ENCODE peak calls at places on chromosomes 11 and 22, in eight cellular contexts. M is iPS DF 6.9, Q is heart right ventricle, S is right cardiac atrium, L is A549, F is mesenchymal stem cell, W is hepatocyte, T is lung. N is an unnamed sample. For H3K4me1, the result is how much of the 10 kb centered on the place peaks cover.

GRCh38 chr22:17774928-17775675 is 833 bp upstream of the BID start:
- DNase-seq in M (no peak), Q (no peak), S (no peak), L (no peak), F (no peak), W (no peak), T (no peak), N (no peak)

GRCh38 chr22:27718186-27719032 is 83.1 kb downstream of the MN1 start:
- DNase-seq in M (no peak), Q (peak), S (peak), L (peak), F (peak), W (peak), T (peak), N (peak)

GRCh38 chr11:119589011-119589410 is 140.0 kb downstream of the NECTIN1 start:
- DNase-seq in M (no peak), Q (no peak), S (no peak), L (no peak), F (no peak), W (no peak), T (no peak), N (no peak)

GRCh38 chr11:77879218-77879617 is 58.3 kb downstream of the AAMDC start:
- DNase-seq in M (no peak), Q (peak), S (peak), L (no peak), F (peak), W (no peak), T (no peak), N (peak)

GRCh38 chr11:134275534-134276395 is at the start of gene GLB1L3:
- DNase-seq in M (no peak), Q (no peak), S (peak), L (peak), F (peak), W (peak), T (no peak), N (peak)

GRCh38 chr11:34501500-34501899 is 12.1 kb downstream of the ELF5 start:
- DNase-seq in M (no peak), Q (no peak), S (no peak), L (peak), F (peak), W (peak), T (peak), N (no peak)

GRCh38 chr11:99422581-99423434 is 402.1 kb downstream of the CNTN5 start:
- DNase-seq in M (no peak), Q (no peak), S (no peak), L (no peak), F (peak), W (no peak), T (no peak), N (no peak)

GRCh38 chr11:83235825-83236224 is 42.3 kb downstream of the ANKRD42 start:
- DNase-seq in M (no peak), Q (no peak), S (no peak), L (no peak), F (peak), W (no peak), T (no peak), N (no peak)

GRCh38 chr22:50243704-50244419 is 961 bp downstream of the TUBGCP6 start:
- DNase-seq in M (no peak), Q (no peak), S (no peak), L (no peak), F (peak), W (no peak), T (no peak), N (no peak)

GRCh38 chr11:3022982-3023381 is 30.9 kb upstream of the NAP1L4 start:
- DNase-seq in M (no peak), Q (no peak), S (peak), L (no peak), F (peak), W (peak), T (no peak), N (no peak)

GRCh38 chr11:8230178-8230859 is 33.4 kb downstream of the LMO1 start:
- DNase-seq in M (no peak), Q (no peak), S (no peak), L (no peak), F (no peak), W (no peak), T (no peak), N (no peak)

GRCh38 chr11:68461284-68461861 is 821 bp downstream of the PPP6R3 start:
- DNase-seq in M (no peak), Q (no peak), S (no peak), L (peak), F (peak), W (no peak), T (no peak), N (no peak)

GRCh38 chr11:99197477-99197876 is 176.7 kb downstream of the CNTN5 start:
- DNase-seq in M (no peak), Q (no peak), S (no peak), L (no peak), F (no peak), W (no peak), T (no peak), N (no peak)

GRCh38 chr22:41070665-41071331 is 21.6 kb upstream of the EP300 start:
- DNase-seq in M (no peak), Q (no peak), S (no peak), L (no peak), F (no peak), W (no peak), T (peak), N (no peak)

GRCh38 chr11:8691601-8692000 is 9.0 kb downstream of the RPL27A start:
- DNase-seq in M (no peak), Q (no peak), S (no peak), L (no peak), F (no peak), W (no peak), T (no peak), N (no peak)

GRCh38 chr22:49137216-49137840 is 690.3 kb downstream of the BRD1 start:
- DNase-seq in M (no peak), Q (no peak), S (no peak), L (no peak), F (no peak), W (no peak), T (no peak), N (no peak)

GRCh38 chr11:112315861-112316739 is 55.4 kb upstream of the PLET1 start:
- DNase-seq in M (no peak), Q (no peak), S (no peak), L (no peak), F (no peak), W (no peak), T (no peak), N (no peak)

GRCh38 chr11:6587360-6587953 is 16.0 kb downstream of the RRP8 start:
- DNase-seq in M (no peak), Q (peak), S (peak), L (no peak), F (no peak), W (no peak), T (peak), N (no peak)

GRCh38 chr11:33553486-33553885 is 147.1 kb downstream of the C11orf91 start:
- DNase-seq in M (no peak), Q (no peak), S (no peak), L (no peak), F (no peak), W (no peak), T (no peak), N (no peak)

GRCh38 chr11:131871061-131871460 is 500.6 kb downstream of the NTM start:
- DNase-seq in M (no peak), Q (no peak), S (no peak), L (no peak), F (no peak), W (no peak), T (no peak), N (no peak)

GRCh38 chr11:116030697-116031331 is 526.6 kb upstream of the CADM1 start:
- DNase-seq in M (no peak), Q (no peak), S (no peak), L (no peak), F (no peak), W (no peak), T (no peak), N (no peak)

GRCh38 chr11:36488096-36488495 is 22.0 kb downstream of the TRAF6 start:
- DNase-seq in M (no peak), Q (no peak), S (no peak), L (no peak), F (no peak), W (no peak), T (no peak), N (no peak)

GRCh38 chr11:117154468-117154867 is 10.4 kb downstream of the PAFAH1B2 start:
- DNase-seq in M (no peak), Q (no peak), S (no peak), L (no peak), F (no peak), W (no peak), T (no peak), N (no peak)

GRCh38 chr11:70142171-70142875 is 60.8 kb upstream of the FADD start:
- DNase-seq in M (no peak), Q (no peak), S (no peak), L (peak), F (no peak), W (peak), T (no peak), N (no peak)

GRCh38 chr11:477042-477715 is 27.1 kb downstream of the PTDSS2 start:
- DNase-seq in M (no peak), Q (no peak), S (peak), L (no peak), F (no peak), W (no peak), T (no peak), N (peak)

GRCh38 chr22:37167981-37168647 is 18.4 kb upstream of the IL2RB start:
- DNase-seq in M (no peak), Q (no peak), S (no peak), L (no peak), F (no peak), W (no peak), T (no peak), N (no peak)

GRCh38 chr11:76167590-76167989 is 38.7 kb downstream of the WNT11 start:
- DNase-seq in M (no peak), Q (no peak), S (no peak), L (no peak), F (no peak), W (no peak), T (no peak), N (no peak)

GRCh38 chr11:116529210-116529609 is 243.6 kb downstream of the BUD13 start:
- DNase-seq in M (no peak), Q (no peak), S (no peak), L (no peak), F (no peak), W (no peak), T (no peak), N (no peak)

GRCh38 chr22:27110985-27111451 is 453.6 kb downstream of the MIAT start:
- DNase-seq in M (no peak), Q (no peak), S (no peak), L (peak), F (peak), W (peak), T (no peak), N (no peak)

GRCh38 chr11:21888814-21889213 is 304.1 kb upstream of the ANO5 start:
- DNase-seq in M (no peak), Q (no peak), S (no peak), L (peak), F (no peak), W (peak), T (no peak), N (no peak)

GRCh38 chr11:133506551-133507094 is 25.7 kb downstream of the OPCML start:
- DNase-seq in M (no peak), Q (no peak), S (no peak), L (no peak), F (no peak), W (no peak), T (no peak), N (no peak)

DNA sequence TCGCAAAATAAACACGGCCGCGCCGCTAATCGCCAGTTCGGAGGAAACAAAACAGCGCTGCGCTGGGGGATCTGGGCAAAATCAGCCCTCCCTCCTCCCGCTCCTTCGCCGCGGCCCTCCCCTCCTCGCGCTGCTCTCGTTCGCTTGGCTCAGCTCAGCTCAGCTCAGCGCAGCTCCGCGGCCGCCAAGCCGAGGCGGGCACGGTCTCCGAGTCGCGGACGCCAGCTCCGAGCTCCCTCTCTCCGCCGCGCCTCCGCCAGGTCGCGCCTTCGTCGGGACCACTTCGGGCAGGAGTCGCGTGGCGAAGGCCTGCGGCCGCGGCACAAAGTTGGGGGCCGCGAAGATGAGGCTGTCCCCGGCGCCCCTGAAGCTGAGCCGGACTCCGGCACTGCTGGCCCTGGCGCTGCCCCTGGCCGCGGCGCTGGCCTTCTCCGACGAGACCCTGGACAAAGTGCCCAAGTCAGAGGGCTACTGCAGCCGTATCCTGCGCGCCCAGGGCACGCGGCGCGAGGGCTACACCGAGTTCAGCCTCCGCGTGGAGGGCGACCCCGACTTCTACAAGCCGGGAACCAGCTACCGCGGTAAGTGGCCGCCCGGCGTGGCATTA is at the start of gene SPON1:
- DNase-seq in M (no peak), Q (peak), S (peak), L (no peak), F (peak), W (peak), T (peak), N (peak)
- H3K4me3 ChIP-seq in M (peak), Q (peak), S (peak), L (no peak), F (peak), W (peak), T (peak), N (peak)

DNA sequence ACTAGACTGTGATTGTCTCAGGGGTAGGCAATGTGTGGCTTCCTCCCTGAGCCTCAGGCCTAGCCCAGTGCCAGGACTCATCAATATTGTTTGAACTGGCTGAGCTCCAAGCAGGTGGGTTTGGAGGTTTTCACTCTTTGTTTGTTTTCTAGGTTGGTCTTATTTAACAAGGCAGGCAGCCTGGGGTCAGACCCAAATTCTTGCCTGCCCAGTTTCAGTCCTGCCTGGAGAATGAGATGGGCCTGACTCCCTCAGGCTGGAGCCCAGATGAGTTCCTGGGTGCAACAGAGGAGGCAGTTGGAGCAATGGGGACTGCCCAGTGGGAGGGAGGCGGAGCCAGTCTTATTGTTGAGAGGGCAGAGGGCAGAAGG is 28.3 kb upstream of the TP53I11 start:
- DNase-seq in M (no peak), Q (no peak), S (no peak), L (peak), F (no peak), W (no peak), T (peak), N (no peak)
- H3K4me1 ChIP-seq in M (under half), Q (under half), S (under half), L (under half), F (under half), W (under half), T (under half), N (under half)

GRCh38 chr11:46294365-46295309 is 17.2 kb downstream of the CREB3L1 start:
- DNase-seq in M (no peak), Q (no peak), S (peak), L (no peak), F (peak), W (peak), T (no peak), N (no peak)
- H3K4me3 ChIP-seq in M (peak), Q (peak), S (peak), L (peak), F (peak), W (peak), T (no peak), N (peak)

DNA sequence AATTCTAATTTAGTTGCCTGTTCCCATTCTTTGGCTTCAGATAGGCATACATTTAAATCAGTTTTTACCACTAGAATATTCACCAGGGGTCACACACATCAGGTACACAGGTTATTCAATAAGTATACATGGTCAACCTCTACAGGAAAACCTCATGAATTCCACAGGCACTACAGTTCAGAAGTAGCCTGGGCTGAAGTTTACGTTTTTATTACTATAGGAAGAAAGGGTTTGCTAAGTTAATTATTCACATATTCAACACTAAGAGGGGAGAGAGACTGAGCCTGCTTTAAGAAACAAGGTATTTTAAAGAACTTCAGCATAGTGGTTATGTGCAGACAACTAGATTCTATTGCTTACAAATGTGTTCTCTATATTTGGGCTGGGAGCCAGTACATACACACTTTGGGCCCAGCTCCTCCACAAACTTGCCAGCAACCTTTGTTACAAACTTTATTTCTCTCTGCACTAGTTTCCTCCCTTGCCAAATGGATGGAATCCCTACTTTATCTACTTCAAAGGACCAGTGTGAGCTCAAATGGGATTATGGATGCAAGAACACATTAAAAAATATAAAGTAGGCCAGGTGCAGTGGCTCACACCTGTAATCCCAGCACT is 31.8 kb downstream of the IL18BP start:
- DNase-seq in M (no peak), Q (no peak), S (no peak), L (no peak), F (no peak), W (no peak), T (no peak), N (no peak)
- H3K4me1 ChIP-seq in M (under half), Q (under half), S (under half), L (under half), F (under half), W (under half), T (under half), N (half or more)

GRCh38 chr11:65577756-65578109 is 1.9 kb downstream of the EHBP1L1 start:
- DNase-seq in M (no peak), Q (no peak), S (peak), L (no peak), F (no peak), W (no peak), T (no peak), N (no peak)
- H3K4me3 ChIP-seq in M (no peak), Q (peak), S (no peak), L (no peak), F (peak), W (no peak), T (no peak), N (peak)

DNA sequence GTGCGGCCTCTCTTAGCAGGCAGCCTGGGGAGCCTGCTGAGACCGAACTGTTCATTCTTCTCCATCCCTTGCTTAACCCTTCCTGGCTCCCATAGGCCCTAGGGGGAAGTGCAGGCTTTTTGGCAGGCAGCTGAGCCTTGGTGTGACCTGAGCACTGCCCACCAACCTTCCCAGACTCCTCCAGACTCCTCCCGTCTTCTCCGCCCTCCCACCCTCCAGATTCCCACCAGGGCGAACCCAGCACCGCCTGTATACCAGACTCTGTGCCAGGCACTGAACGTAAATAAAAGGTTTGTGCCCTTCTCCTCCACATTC is 7.9 kb downstream of the RELT start:
- DNase-seq in M (no peak), Q (no peak), S (no peak), L (no peak), F (no peak), W (no peak), T (no peak), N (no peak)
- H3K4me1 ChIP-seq in M (under half), Q (half or more), S (under half), L (half or more), F (half or more), W (under half), T (under half), N (half or more)

DNA sequence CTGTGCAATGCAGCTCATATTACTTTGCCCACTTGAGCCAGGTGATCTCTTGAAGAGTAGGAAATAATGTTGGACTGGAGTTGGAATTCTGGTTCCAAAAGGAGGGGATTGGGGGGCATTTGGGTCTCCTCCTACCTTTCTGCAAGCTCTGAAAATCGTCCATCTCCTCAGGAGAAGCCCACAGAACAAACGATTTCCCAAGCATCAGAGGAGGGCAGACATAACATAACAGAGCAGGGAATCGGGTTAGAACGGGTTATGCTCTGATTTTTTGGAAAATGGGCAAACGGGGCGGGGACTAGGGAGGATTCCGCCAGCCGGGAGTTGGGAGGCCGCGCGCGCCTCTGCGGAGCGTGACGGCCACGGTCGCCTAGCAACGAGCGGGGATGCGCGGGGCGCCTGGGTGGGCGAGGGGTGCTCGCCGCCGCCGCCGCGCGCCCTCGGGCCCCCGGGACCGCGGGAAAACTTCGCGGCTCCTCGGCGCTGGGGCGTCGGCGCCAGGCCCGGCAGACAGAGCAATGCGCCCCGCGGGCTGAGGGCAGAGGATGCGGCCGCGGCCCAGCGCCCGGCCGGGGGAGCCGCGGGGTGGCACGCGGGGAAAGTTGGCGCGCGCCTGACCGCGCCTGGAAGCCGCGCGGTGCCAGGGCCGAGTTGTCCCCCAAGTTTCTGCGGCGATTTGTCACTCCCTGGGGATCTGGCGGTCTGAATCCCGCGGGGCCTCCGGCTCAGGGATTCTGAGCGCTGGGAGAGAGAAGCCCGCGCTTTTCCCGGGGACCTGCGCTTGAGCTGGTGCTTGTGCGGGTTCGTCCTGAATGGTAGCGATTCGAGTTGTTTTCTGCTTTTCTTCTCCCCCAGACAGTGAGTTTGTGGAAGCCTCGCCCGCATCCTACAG is 27.8 kb upstream of the AMOTL1 start:
- DNase-seq in M (no peak), Q (peak), S (peak), L (no peak), F (peak), W (peak), T (no peak), N (peak)
- H3K4me3 ChIP-seq in M (peak), Q (peak), S (peak), L (peak), F (peak), W (peak), T (peak), N (peak)

GRCh38 chr22:35918466-35918865 is 110.2 kb downstream of the RBFOX2 start:
- DNase-seq in M (no peak), Q (no peak), S (no peak), L (no peak), F (no peak), W (no peak), T (no peak), N (no peak)
- H3K4me1 ChIP-seq in M (under half), Q (half or more), S (under half), L (under half), F (under half), W (under half), T (under half), N (half or more)

GRCh38 chr22:46812786-46813185 is 50.3 kb downstream of the TBC1D22A start:
- DNase-seq in M (no peak), Q (no peak), S (no peak), L (no peak), F (no peak), W (no peak), T (no peak), N (no peak)

GRCh38 chr22:46813816-46814597 is 51.6 kb downstream of the TBC1D22A start:
- DNase-seq in M (no peak), Q (no peak), S (no peak), L (no peak), F (peak), W (no peak), T (no peak), N (no peak)

GRCh38 chr22:46815132-46815531 is 52.7 kb downstream of the TBC1D22A start:
- DNase-seq in M (no peak), Q (no peak), S (no peak), L (no peak), F (no peak), W (no peak), T (no peak), N (no peak)

GRCh38 chr22:46815896-46816721 is 53.7 kb downstream of the TBC1D22A start:
- DNase-seq in M (no peak), Q (no peak), S (peak), L (no peak), F (peak), W (no peak), T (no peak), N (no peak)

GRCh38 chr22:46815559-46815895 is 53.1 kb downstream of the TBC1D22A start:
- DNase-seq in M (no peak), Q (no peak), S (no peak), L (no peak), F (no peak), W (no peak), T (no peak), N (no peak)
- H3K4me3 ChIP-seq in M (no peak), Q (no peak), S (no peak), L (no peak), F (no peak), W (no peak), T (no peak), N (no peak)